ENCODE peak calls at places on chromosomes 12 and 14, in ten cellular contexts. O is cardiac fibroblast, W is fibroblast of pulmonary artery, H is H1, G is upper lobe of right lung, D is neural progenitor cell, S is osteocyte, X is glutamatergic neuron, J is HFFc6, E is fibroblast of lung. C is an unnamed sample.

GRCh38 chr14:94401083-94401482 is 12.7 kb upstream of the SERPINA1 start:
- DNase-seq in E (peak), J (peak), D (no peak), G (no peak), H (no peak), O (no peak), W (no peak), X (no peak), S (no peak), C (no peak)

GRCh38 chr12:117143008-117143532 is 43.9 kb upstream of the TESC start:
- DNase-seq in H (no peak), E (peak), X (no peak), S (no peak), D (no peak), O (no peak), W (no peak), G (no peak), J (no peak), C (no peak)

GRCh38 chr12:40175045-40175444 is 49.8 kb upstream of the LRRK2 start:
- DNase-seq in O (no peak), E (no peak), H (no peak), J (no peak), X (no peak), G (no peak), D (no peak), S (no peak), W (no peak), C (no peak)

GRCh38 chr14:61765225-61765943 is 3.2 kb downstream of the SNAPC1 start:
- DNase-seq in G (no peak), S (no peak), H (no peak), D (no peak), X (no peak), J (no peak), O (no peak), E (peak), W (no peak), C (no peak)

GRCh38 chr14:96235426-96235825 is 20.6 kb upstream of the BDKRB1 start:
- DNase-seq in W (no peak), S (no peak), D (no peak), O (no peak), E (no peak), X (no peak), G (no peak), J (no peak), H (no peak), C (no peak)

GRCh38 chr12:1606021-1606622 is 11.7 kb upstream of the FBXL14 start:
- DNase-seq in W (peak), E (peak), D (no peak), G (peak), H (no peak), X (peak), O (peak), J (peak), S (peak), C (no peak)

GRCh38 chr12:46521145-46521544 is 148.6 kb upstream of the SLC38A2 start:
- DNase-seq in X (no peak), G (no peak), J (no peak), W (no peak), S (no peak), E (no peak), O (no peak), D (no peak), H (no peak), C (no peak)

GRCh38 chr12:120007272-120007671 is 18.2 kb downstream of the BICDL1 start:
- DNase-seq in G (no peak), W (no peak), E (no peak), S (no peak), D (peak), O (no peak), X (no peak), H (no peak), J (no peak), C (no peak)

GRCh38 chr14:95071649-95072256 is 85.6 kb downstream of the DICER1 start:
- DNase-seq in D (peak), O (no peak), S (peak), G (no peak), W (no peak), E (no peak), X (no peak), J (no peak), H (no peak), C (no peak)

GRCh38 chr12:76422878-76423438 is 74.7 kb upstream of the BBS10 start:
- DNase-seq in W (peak), E (peak), G (no peak), S (no peak), J (peak), H (no peak), O (peak), X (no peak), D (no peak), C (no peak)

GRCh38 chr14:101506921-101507300 is 54.4 kb upstream of the DIO3 start:
- DNase-seq in J (no peak), D (no peak), H (no peak), O (no peak), E (no peak), S (no peak), W (no peak), X (peak), G (peak), C (no peak)

GRCh38 chr12:31323466-31324115 is 2.4 kb downstream of the SINHCAF start:
- DNase-seq in D (no peak), J (peak), G (peak), H (no peak), O (peak), E (no peak), W (peak), X (no peak), S (peak), C (no peak)

GRCh38 chr14:51168220-51168613 is 71.8 kb upstream of the TMX1 start:
- DNase-seq in G (no peak), X (no peak), J (no peak), O (peak), W (no peak), E (no peak), S (no peak), H (no peak), D (no peak), C (no peak)

GRCh38 chr14:61099221-61099835 is 118.3 kb downstream of the SLC38A6 start:
- DNase-seq in J (no peak), S (no peak), O (peak), X (no peak), E (no peak), W (peak), D (no peak), H (no peak), G (no peak), C (no peak)

GRCh38 chr14:54669759-54670630 is 103.1 kb downstream of the SAMD4A start:
- DNase-seq in X (no peak), W (peak), G (no peak), D (no peak), J (peak), H (no peak), O (peak), E (peak), S (no peak), C (no peak)

GRCh38 chr12:29073631-29074239 is 75.3 kb upstream of the FAR2 start:
- DNase-seq in X (no peak), W (peak), D (peak), E (peak), J (peak), H (no peak), O (peak), S (no peak), G (no peak), C (peak)

GRCh38 chr12:120169946-120170345 is 24.6 kb downstream of the GCN1 start:
- DNase-seq in G (no peak), E (no peak), H (no peak), W (no peak), D (no peak), X (no peak), S (no peak), J (peak), O (no peak), C (no peak)

GRCh38 chr12:6378709-6379427 is 3.5 kb upstream of the SCNN1A start:
- DNase-seq in E (no peak), W (no peak), X (no peak), J (no peak), H (no peak), D (no peak), S (no peak), G (no peak), O (no peak), C (no peak)

GRCh38 chr14:60680511-60680910 is 31.2 kb upstream of the SIX1 start:
- DNase-seq in E (no peak), S (no peak), H (no peak), W (no peak), O (no peak), J (no peak), X (no peak), D (no peak), G (no peak), C (no peak)

GRCh38 chr12:58529897-58530296 is 390.4 kb downstream of the LRIG3 start:
- DNase-seq in W (peak), X (no peak), H (no peak), D (no peak), J (peak), O (peak), E (peak), G (no peak), S (no peak), C (peak)

GRCh38 chr14:79842270-79842669 is 369.0 kb downstream of the DIO2 start:
- DNase-seq in X (no peak), D (no peak), E (peak), H (no peak), W (peak), O (peak), J (no peak), S (no peak), G (no peak), C (no peak)

GRCh38 chr12:1797991-1798733 is 22.2 kb upstream of the LRTM2 start:
- DNase-seq in E (no peak), W (no peak), G (peak), H (no peak), X (no peak), S (peak), J (no peak), D (no peak), O (no peak), C (no peak)

GRCh38 chr12:85550924-85551323 is 270.9 kb downstream of the ALX1 start:
- DNase-seq in J (no peak), D (no peak), W (no peak), X (no peak), S (no peak), G (no peak), H (no peak), E (no peak), O (peak), C (no peak)

GRCh38 chr12:43241971-43242370 is 310.0 kb downstream of the ADAMTS20 start:
- DNase-seq in J (peak), W (peak), X (no peak), E (peak), S (no peak), O (peak), H (no peak), D (no peak), G (no peak), C (no peak)

GRCh38 chr14:72479471-72479931 is 414.4 kb downstream of the DPF3 start:
- DNase-seq in X (no peak), E (peak), W (no peak), G (no peak), S (no peak), H (no peak), J (no peak), D (peak), O (no peak), C (no peak)

GRCh38 chr12:79737875-79738718 is 47.3 kb upstream of the PAWR start:
- DNase-seq in X (no peak), G (no peak), D (peak), O (peak), J (peak), W (peak), E (peak), S (no peak), H (no peak), C (no peak)

GRCh38 chr12:6145584-6145983 is 21.1 kb upstream of the VWF start:
- DNase-seq in S (no peak), D (no peak), X (no peak), W (peak), G (no peak), J (no peak), H (no peak), E (no peak), O (peak), C (no peak)

GRCh38 chr12:4191642-4192041 is 81.9 kb upstream of the CCND2 start:
- DNase-seq in J (no peak), W (no peak), H (no peak), E (no peak), X (no peak), G (no peak), O (no peak), S (peak), D (no peak), C (no peak)

GRCh38 chr12:68538722-68539614 is 71.7 kb upstream of the RAP1B start:
- DNase-seq in E (peak), S (no peak), H (peak), J (no peak), X (no peak), G (no peak), D (peak), O (peak), W (peak), C (no peak)

GRCh38 chr14:68476212-68476964 is 316.5 kb downstream of the ZFP36L1 start:
- DNase-seq in H (no peak), G (peak), O (peak), D (peak), J (peak), W (peak), X (no peak), E (peak), S (no peak), C (peak)

GRCh38 chr12:75877588-75878381 is 153.8 kb downstream of the PHLDA1 start:
- DNase-seq in H (no peak), G (no peak), W (peak), O (peak), E (no peak), D (no peak), X (no peak), J (no peak), S (no peak), C (no peak)

GRCh38 chr14:23120405-23121251 is 1.6 kb upstream of the CEBPE start:
- DNase-seq in G (peak), S (peak), O (peak), H (peak), E (peak), W (peak), D (peak), X (peak), J (peak), C (peak)

GRCh38 chr12:99746538-99746937 is 99.0 kb downstream of the GARIN6 start:
- DNase-seq in W (no peak), H (no peak), E (no peak), G (no peak), J (no peak), D (peak), X (no peak), S (no peak), O (no peak), C (no peak)
- TF ChIP-seq CTCF in W (no peak), H (peak), E (no peak), G (no peak), J (no peak), D (peak), X (no peak), S (no peak), O (no peak), C (no peak)

GRCh38 chr14:74512431-74512830 is 18.9 kb downstream of the ISCA2 start:
- DNase-seq in O (no peak), W (no peak), H (no peak), E (no peak), S (no peak), G (peak), J (no peak), D (no peak), X (no peak), C (no peak)
- TF ChIP-seq CTCF in O (no peak), W (no peak), H (no peak), E (no peak), S (no peak), G (no peak), J (no peak), D (no peak), X (no peak), C (no peak)

GRCh38 chr12:54824402-54824801 is 29.9 kb upstream of the MUCL1 start:
- DNase-seq in D (no peak), X (no peak), W (no peak), H (no peak), E (no peak), O (no peak), G (no peak), J (no peak), S (no peak), C (no peak)
- TF ChIP-seq CTCF in D (peak), X (peak), W (no peak), H (no peak), E (no peak), O (peak), G (peak), J (peak), S (no peak), C (no peak)

GRCh38 chr12:25827747-25828146 is 130.7 kb upstream of the RASSF8 start:
- DNase-seq in G (no peak), O (no peak), S (no peak), E (no peak), W (no peak), D (no peak), J (no peak), H (no peak), X (no peak), C (no peak)

GRCh38 chr12:25824729-25825128 is 133.8 kb upstream of the RASSF8 start:
- DNase-seq in H (no peak), J (no peak), O (peak), E (no peak), G (no peak), S (no peak), W (no peak), D (no peak), X (no peak), C (no peak)

GRCh38 chr12:25827141-25827540 is 131.3 kb upstream of the RASSF8 start:
- DNase-seq in H (no peak), S (no peak), J (no peak), E (no peak), G (no peak), D (no peak), O (no peak), W (no peak), X (no peak), C (no peak)

GRCh38 chr12:25828188-25828587 is 130.3 kb upstream of the RASSF8 start:
- DNase-seq in J (no peak), S (no peak), E (no peak), W (peak), G (no peak), X (no peak), H (no peak), D (no peak), O (peak), C (no peak)

DNA sequence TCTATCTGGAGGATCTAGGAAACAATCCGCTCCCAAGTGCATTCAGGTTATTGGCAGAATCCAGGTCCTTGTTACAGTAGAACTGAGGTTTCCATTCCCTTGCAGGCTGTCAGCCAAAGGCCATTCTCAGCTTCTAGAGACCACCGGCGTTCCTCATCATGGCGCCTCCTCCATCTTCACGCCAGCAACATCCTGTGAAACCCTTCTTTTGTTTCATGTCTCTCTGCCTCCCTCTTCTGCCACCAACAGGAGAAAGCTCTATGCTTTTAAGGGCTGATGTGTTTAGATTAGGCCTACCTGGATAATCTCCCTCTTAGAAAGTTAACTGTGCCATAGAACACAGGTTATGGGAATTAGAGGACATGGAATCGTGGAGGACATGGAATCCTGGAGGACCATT is 133.0 kb upstream of the RASSF8 start:
- DNase-seq in H (no peak), O (peak), X (no peak), E (no peak), G (no peak), D (no peak), W (peak), J (no peak), S (no peak), C (no peak)
- TF ChIP-seq CTCF in H (peak), O (peak), X (no peak), E (no peak), G (no peak), D (no peak), W (peak), J (no peak), S (no peak), C (no peak)

GRCh38 chr12:82326905-82327503 is 31.2 kb downstream of the CCDC59 start:
- DNase-seq in X (no peak), H (no peak), J (peak), G (no peak), W (peak), E (peak), S (no peak), D (peak), O (peak), C (peak)
- TF ChIP-seq CTCF in X (peak), H (peak), J (peak), G (peak), W (peak), E (peak), S (peak), D (peak), O (peak), C (peak)

GRCh38 chr14:21068521-21069387 is 1.4 kb upstream of the ARHGEF40 start:
- DNase-seq in H (no peak), S (no peak), D (peak), E (peak), X (peak), W (peak), O (peak), G (no peak), J (peak), C (no peak)

GRCh38 chr14:21070083-21070609 is at the start of gene ARHGEF40:
- DNase-seq in W (peak), X (peak), G (peak), O (peak), H (no peak), D (peak), J (no peak), S (no peak), E (peak), C (no peak)

GRCh38 chr14:21069388-21070082 is 569 bp upstream of the ARHGEF40 start:
- DNase-seq in W (peak), J (no peak), O (peak), G (peak), S (no peak), E (peak), D (peak), X (peak), H (no peak), C (no peak)

GRCh38 chr14:21063479-21063878 is 5.9 kb downstream of the RNASE8 start:
- DNase-seq in E (peak), H (no peak), D (peak), G (no peak), W (peak), O (peak), S (no peak), J (peak), X (no peak), C (no peak)

DNA sequence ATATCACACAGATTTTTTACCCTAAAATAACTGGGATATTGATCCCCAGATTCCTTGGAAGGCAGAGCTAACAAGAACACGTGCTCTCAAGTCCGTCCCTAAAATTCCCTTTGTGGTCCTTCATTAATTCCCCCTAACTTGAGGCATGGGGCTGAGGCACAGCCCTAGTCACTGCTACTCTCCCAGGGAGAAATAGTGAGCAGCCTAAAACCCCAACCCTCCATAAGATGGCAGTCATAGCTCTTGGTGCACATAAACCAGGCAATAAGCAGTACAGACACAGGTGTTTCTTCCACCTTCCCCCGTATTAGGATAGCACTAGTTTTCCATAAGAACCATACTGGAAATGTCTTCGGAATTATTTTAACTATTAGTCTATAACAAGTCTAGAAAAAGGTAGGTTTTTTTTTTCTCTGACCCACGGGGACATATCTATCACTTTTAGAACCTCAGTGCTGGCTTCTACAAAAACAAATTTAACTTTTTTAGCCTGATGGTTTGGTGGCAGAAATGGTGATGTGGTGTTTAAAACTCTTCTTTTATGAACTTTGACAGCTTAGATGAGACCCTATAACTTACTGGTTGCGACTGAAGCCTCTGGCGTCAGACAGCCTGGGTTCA is 3.1 kb upstream of the ARHGEF40 start:
- DNase-seq in D (no peak), G (no peak), S (no peak), X (no peak), W (no peak), O (no peak), J (no peak), H (no peak), E (no peak), C (no peak)
- TF ChIP-seq CTCF in D (peak), G (no peak), S (peak), X (no peak), W (peak), O (peak), J (peak), H (peak), E (no peak), C (peak)

DNA sequence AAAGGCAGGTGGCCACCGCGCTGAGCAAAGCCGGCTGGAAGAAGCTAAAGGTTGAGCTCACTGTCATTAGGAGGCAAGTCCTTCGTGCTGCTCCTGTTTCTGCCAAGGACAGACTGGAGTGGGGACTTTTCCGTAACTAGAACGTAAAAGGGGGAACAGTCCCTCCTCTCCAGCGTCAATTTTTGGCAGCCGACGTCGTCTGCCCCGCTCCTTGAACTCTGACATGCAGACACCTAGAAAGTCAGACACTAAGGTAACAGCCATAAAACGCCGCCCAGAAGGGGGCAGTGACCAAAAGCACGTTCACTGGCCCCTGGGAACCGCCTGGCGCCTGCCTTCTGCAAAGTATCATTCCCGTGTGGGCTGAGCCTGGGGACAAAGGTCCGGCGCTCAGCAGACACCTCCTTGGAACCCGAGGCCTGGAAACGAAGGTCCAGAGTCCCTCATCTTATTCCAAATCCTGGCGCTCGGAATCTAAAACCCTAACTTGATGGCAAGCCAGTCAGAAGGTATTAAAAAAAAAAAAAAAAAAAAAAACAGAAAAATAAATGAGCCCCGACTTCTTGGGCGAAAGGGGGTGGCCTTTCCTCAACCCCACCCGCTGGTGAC is 1.1 kb upstream of the LRP1 start:
- DNase-seq in G (peak), D (peak), J (peak), W (no peak), E (no peak), H (no peak), O (no peak), S (no peak), X (peak), C (no peak)
- TF ChIP-seq CTCF in G (peak), D (peak), J (peak), W (peak), E (no peak), H (peak), O (no peak), S (peak), X (no peak), C (peak)